ENCODE peak calls at places on chromosomes 6 and 20, in five cellular contexts. Q, A, X, U and V are unnamed samples.
A peak's percentile ranks its signal among the peaks of the same experiment; 100 is the strongest.

GRCh38 chr20:4740774-4741431 is 19.2 kb downstream of the PRND start:
- DNase-seq in U (peak; percentile 64), Q (peak; percentile 25), X (no peak), A (peak; percentile 67), V (no peak)

GRCh38 chr6:89199571-89199970 is 17.6 kb downstream of the GABRR1 start:
- DNase-seq in A (no peak), U (no peak), X (no peak), Q (no peak), V (no peak)

GRCh38 chr6:106163446-106163965 is 77.4 kb downstream of the PRDM1 start:
- DNase-seq in X (peak; percentile 58), Q (peak; percentile 76), A (peak; percentile 15), U (peak; percentile 39), V (peak; percentile 82)

GRCh38 chr20:3011752-3012151 is 31.7 kb upstream of the GNRH2 start:
- DNase-seq in Q (no peak), U (no peak), A (no peak), X (no peak), V (no peak)

GRCh38 chr20:52047811-52048302 is 143.7 kb downstream of the ZFP64 start:
- DNase-seq in U (no peak), A (no peak), X (no peak), Q (no peak), V (no peak)

GRCh38 chr6:151948007-151948745 is 140.7 kb downstream of the ESR1 start:
- DNase-seq in X (no peak), A (no peak), Q (peak; percentile 48), U (no peak), V (no peak)

GRCh38 chr6:142945071-142945445 is at the start of gene HIVEP2:
- DNase-seq in Q (peak; percentile 84), U (peak; percentile 93), A (peak; percentile 95), X (peak; percentile 93), V (peak; percentile 69)

GRCh38 chr6:115272311-115272710 is 788.4 kb downstream of the FRK start:
- DNase-seq in X (no peak), A (no peak), Q (no peak), U (no peak), V (no peak)

GRCh38 chr6:156185113-156185512 is 592.1 kb upstream of the ARID1B start:
- DNase-seq in X (no peak), A (no peak), U (no peak), Q (no peak), V (no peak)

GRCh38 chr20:37816003-37816402 is 86.9 kb upstream of the VSTM2L start:
- DNase-seq in Q (no peak), X (no peak), U (no peak), A (no peak), V (no peak)

GRCh38 chr6:37258405-37258704 is 411 bp upstream of the TMEM217 start:
- DNase-seq in U (no peak), Q (no peak), X (no peak), A (no peak), V (no peak)

GRCh38 chr6:7166410-7167293 is 58.9 kb downstream of the RREB1 start:
- DNase-seq in U (no peak), A (no peak), Q (no peak), X (no peak), V (no peak)

GRCh38 chr20:11178946-11179654 is 505.3 kb upstream of the JAG1 start:
- DNase-seq in X (no peak), U (no peak), A (no peak), Q (peak; percentile 40), V (peak; percentile 58)
- TF ChIP-seq CTCF in X (no peak), U (no peak), A (no peak), Q (no peak), V (peak; percentile 20)

GRCh38 chr6:66662721-66663120 is 955.7 kb upstream of the EYS start:
- DNase-seq in X (no peak), U (no peak), Q (no peak), A (no peak), V (no peak)

GRCh38 chr6:66663127-66663526 is 956.1 kb upstream of the EYS start:
- DNase-seq in Q (no peak), X (no peak), A (no peak), U (no peak), V (no peak)

GRCh38 chr6:66664112-66664511 is 957.1 kb upstream of the EYS start:
- DNase-seq in X (no peak), Q (no peak), U (no peak), A (no peak), V (no peak)

DNA sequence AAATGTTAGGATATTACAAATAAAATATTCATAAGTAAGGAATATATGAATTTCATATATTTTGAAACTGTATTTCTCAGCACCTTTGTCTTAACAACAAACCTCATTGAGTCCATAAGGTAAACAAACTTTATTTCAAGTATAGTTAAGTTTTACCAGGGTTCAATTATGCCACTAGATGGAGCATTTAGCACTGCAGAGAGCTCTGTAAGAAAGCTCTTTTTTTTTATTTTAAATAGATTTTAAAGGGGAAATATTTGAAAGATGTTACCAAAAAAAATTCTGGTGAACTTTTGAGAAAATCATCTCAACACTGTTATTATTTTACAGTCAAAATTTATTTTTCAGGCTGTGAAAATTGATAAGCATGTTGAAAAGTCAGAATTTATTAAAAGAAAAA is 955.2 kb upstream of the EYS start:
- DNase-seq in A (no peak), X (no peak), Q (no peak), U (peak; percentile 26), V (no peak)
- TF ChIP-seq CTCF in A (no peak), X (no peak), Q (no peak), U (peak; percentile 63), V (peak; percentile 57)

DNA sequence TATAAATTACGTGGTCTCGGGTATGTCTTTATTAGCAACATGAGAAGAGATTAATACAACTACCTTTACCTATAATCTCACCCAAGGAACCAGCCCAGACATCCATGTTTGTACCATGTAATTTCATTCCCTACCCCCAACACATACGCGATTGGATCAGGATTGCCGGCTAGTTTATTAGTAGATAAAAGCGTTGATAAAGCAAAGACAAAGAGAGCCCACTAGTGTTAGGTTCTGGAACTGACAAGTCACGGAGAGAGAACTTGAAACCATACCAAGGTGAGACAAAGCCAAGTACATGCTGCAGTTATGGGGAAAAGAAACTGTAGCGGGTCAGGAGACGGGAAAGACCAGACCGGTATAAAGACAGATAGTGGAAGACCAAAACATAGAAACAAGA is 37.4 kb upstream of the FAM135A start:
- DNase-seq in Q (no peak), U (no peak), X (no peak), A (no peak), V (peak; percentile 4)
- TF ChIP-seq CTCF in Q (peak; percentile 35), U (peak; percentile 18), X (no peak), A (no peak), V (peak; percentile 58)

DNA sequence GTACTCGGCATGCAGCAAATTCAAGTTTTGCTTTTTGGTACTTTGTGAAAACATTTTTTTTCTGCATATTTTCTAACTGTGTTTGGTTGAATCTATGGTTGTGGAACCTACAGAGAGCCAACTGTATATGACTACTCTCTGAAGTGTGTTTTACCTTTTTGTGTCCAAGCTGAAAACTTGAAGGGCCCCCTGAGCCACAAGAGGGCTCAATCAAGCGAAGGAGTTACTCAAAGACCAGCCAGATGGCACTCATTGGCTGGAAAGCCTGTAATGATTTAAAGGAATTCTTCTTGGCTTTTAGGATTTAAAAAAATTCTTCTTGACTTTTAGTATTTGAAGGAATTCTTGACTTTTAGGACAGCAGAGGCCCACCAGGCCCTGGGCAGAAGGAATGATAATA is 27.0 kb upstream of the ECI2 start:
- DNase-seq in A (no peak), Q (no peak), U (no peak), X (no peak), V (no peak)
- TF ChIP-seq CTCF in A (no peak), Q (no peak), U (peak; percentile 2), X (no peak), V (peak; percentile 31)

DNA sequence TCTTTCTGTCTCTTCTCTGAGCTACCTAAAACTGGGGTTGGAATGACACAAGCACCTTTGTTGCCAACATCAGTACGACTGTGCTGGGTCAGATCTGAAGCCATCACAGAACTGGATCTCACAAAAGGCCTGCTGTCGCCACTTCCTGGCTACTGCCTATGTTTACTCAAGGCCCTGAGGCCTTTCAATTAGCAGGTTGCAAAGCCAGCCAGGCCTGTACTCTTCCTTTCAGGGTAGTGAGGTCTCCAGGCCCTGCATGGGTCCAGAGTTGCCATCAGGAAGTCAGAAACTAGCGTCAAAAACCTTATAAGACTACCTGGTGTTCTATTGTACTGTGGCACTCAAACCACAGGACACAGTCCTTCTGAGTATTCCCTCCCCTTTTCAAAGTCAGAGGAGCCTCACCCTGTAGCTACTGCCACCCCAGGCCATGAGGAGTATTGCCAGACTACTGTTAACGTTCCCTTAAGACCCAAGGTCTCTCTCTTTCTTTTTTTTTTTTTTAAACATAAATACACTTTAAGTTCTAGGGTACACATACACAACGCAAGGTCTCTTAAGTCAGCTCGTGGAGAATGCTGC is 937.4 kb upstream of the GJE1 start:
- DNase-seq in A (no peak), X (no peak), Q (no peak), U (no peak), V (no peak)
- TF ChIP-seq CTCF in A (no peak), X (no peak), Q (no peak), U (no peak), V (no peak)